ENCODE peak calls at places on chromosomes 11 and 22, in four cellular contexts. One of them, this sample, is unnamed.

GRCh38 chr11:130705670-130706421 is 210.4 kb downstream of the SNX19 start:
- DNase-seq in A549: no peak
- DNase-seq in esophagus squamous epithelium: no peak
- DNase-seq in breast epithelium: no peak
- DNase-seq in this sample: no peak

GRCh38 chr11:57417056-57417455 is 9.9 kb downstream of the SLC43A3 start:
- DNase-seq in A549: no peak
- DNase-seq in esophagus squamous epithelium: no peak
- DNase-seq in breast epithelium: no peak
- DNase-seq in this sample: peak; percentile 41

GRCh38 chr11:63945482-63946163 is 6.8 kb downstream of the NAA40 start:
- DNase-seq in A549: peak; percentile 75
- DNase-seq in esophagus squamous epithelium: no peak
- DNase-seq in breast epithelium: peak; percentile 93
- DNase-seq in this sample: peak; percentile 78

GRCh38 chr11:73388241-73389133 is 12.3 kb downstream of the RELT start:
- DNase-seq in A549: no peak
- DNase-seq in esophagus squamous epithelium: no peak
- DNase-seq in breast epithelium: no peak
- DNase-seq in this sample: no peak

GRCh38 chr22:38317237-38317994 is at the start of gene CSNK1E:
- DNase-seq in A549: peak; percentile 44
- DNase-seq in esophagus squamous epithelium: no peak
- DNase-seq in breast epithelium: peak; percentile 67
- DNase-seq in this sample: peak; percentile 83

GRCh38 chr11:65058419-65059054 is at the start of gene NAALADL1:
- DNase-seq in A549: no peak
- DNase-seq in esophagus squamous epithelium: no peak
- DNase-seq in breast epithelium: no peak
- DNase-seq in this sample: no peak

GRCh38 chr11:111019449-111019848 is 226.1 kb upstream of the POU2AF2 start:
- DNase-seq in A549: no peak
- DNase-seq in esophagus squamous epithelium: no peak
- DNase-seq in breast epithelium: no peak
- DNase-seq in this sample: no peak

GRCh38 chr22:46972901-46973831 is 210.7 kb downstream of the TBC1D22A start:
- DNase-seq in A549: no peak
- DNase-seq in esophagus squamous epithelium: no peak
- DNase-seq in breast epithelium: no peak
- DNase-seq in this sample: no peak

GRCh38 chr11:31818874-31819331 is 7.8 kb upstream of the PAX6 start:
- DNase-seq in A549: no peak
- DNase-seq in esophagus squamous epithelium: no peak
- DNase-seq in breast epithelium: no peak
- DNase-seq in this sample: no peak

GRCh38 chr22:42179616-42180015 is 49.0 kb upstream of the CYP2D6 start:
- DNase-seq in A549: no peak
- DNase-seq in esophagus squamous epithelium: no peak
- DNase-seq in breast epithelium: no peak
- DNase-seq in this sample: no peak

GRCh38 chr11:10612217-10612862 is 43.9 kb upstream of the LYVE1 start:
- DNase-seq in A549: no peak
- DNase-seq in esophagus squamous epithelium: no peak
- DNase-seq in breast epithelium: no peak
- DNase-seq in this sample: no peak

GRCh38 chr11:88801484-88802123 is 264.2 kb downstream of the GRM5 start:
- DNase-seq in A549: no peak
- DNase-seq in esophagus squamous epithelium: no peak
- DNase-seq in breast epithelium: no peak
- DNase-seq in this sample: no peak

GRCh38 chr11:134606251-134606650 is 194.2 kb upstream of the B3GAT1 start:
- DNase-seq in A549: no peak
- DNase-seq in esophagus squamous epithelium: no peak
- DNase-seq in breast epithelium: no peak
- DNase-seq in this sample: no peak

GRCh38 chr22:48800886-48801607 is 1026.6 kb downstream of the BRD1 start:
- DNase-seq in A549: no peak
- DNase-seq in esophagus squamous epithelium: no peak
- DNase-seq in breast epithelium: no peak
- DNase-seq in this sample: no peak

GRCh38 chr11:119677840-119678239 is 51.2 kb downstream of the NECTIN1 start:
- DNase-seq in A549: no peak
- DNase-seq in esophagus squamous epithelium: no peak
- DNase-seq in breast epithelium: no peak
- DNase-seq in this sample: no peak

GRCh38 chr11:97078443-97078842 is 688.6 kb downstream of the JRKL start:
- DNase-seq in A549: no peak
- DNase-seq in esophagus squamous epithelium: no peak
- DNase-seq in breast epithelium: no peak
- DNase-seq in this sample: no peak

GRCh38 chr11:73342633-73343032 is 33.6 kb upstream of the RELT start:
- DNase-seq in A549: no peak
- DNase-seq in esophagus squamous epithelium: no peak
- DNase-seq in breast epithelium: no peak
- DNase-seq in this sample: no peak

GRCh38 chr11:44893250-44894216 is 57.1 kb downstream of the TP53I11 start:
- DNase-seq in A549: no peak
- DNase-seq in esophagus squamous epithelium: no peak
- DNase-seq in breast epithelium: no peak
- DNase-seq in this sample: peak; percentile 46

GRCh38 chr11:86101493-86101892 is 32.6 kb upstream of the PICALM start:
- DNase-seq in A549: peak; percentile 33
- DNase-seq in esophagus squamous epithelium: no peak
- DNase-seq in breast epithelium: no peak
- DNase-seq in this sample: no peak

GRCh38 chr22:27885977-27886842 is 32.8 kb downstream of the PITPNB start:
- DNase-seq in A549: peak; percentile 10
- DNase-seq in esophagus squamous epithelium: no peak
- DNase-seq in breast epithelium: no peak
- DNase-seq in this sample: no peak

GRCh38 chr22:45757068-45757467 is 85.4 kb downstream of the ATXN10 start:
- DNase-seq in A549: no peak
- DNase-seq in esophagus squamous epithelium: no peak
- DNase-seq in breast epithelium: no peak
- DNase-seq in this sample: no peak

GRCh38 chr22:45008853-45009751 is 703 bp downstream of the PHF21B start:
- DNase-seq in A549: peak; percentile 31
- DNase-seq in esophagus squamous epithelium: no peak
- DNase-seq in breast epithelium: no peak
- DNase-seq in this sample: no peak

GRCh38 chr11:32312865-32313403 is 122.4 kb downstream of the WT1 start:
- DNase-seq in A549: peak; percentile 88
- DNase-seq in esophagus squamous epithelium: no peak
- DNase-seq in breast epithelium: no peak
- DNase-seq in this sample: peak; percentile 54

GRCh38 chr11:99522467-99523173 is 501.9 kb downstream of the CNTN5 start:
- DNase-seq in A549: no peak
- DNase-seq in esophagus squamous epithelium: no peak
- DNase-seq in breast epithelium: no peak
- DNase-seq in this sample: no peak

GRCh38 chr22:37973271-37974170 is 10.8 kb downstream of the SOX10 start:
- DNase-seq in A549: no peak
- DNase-seq in esophagus squamous epithelium: no peak
- DNase-seq in breast epithelium: no peak
- DNase-seq in this sample: no peak

GRCh38 chr22:23519442-23520177 is 60.5 kb downstream of the IGLL1 start:
- DNase-seq in A549: no peak
- DNase-seq in esophagus squamous epithelium: no peak
- DNase-seq in breast epithelium: no peak
- DNase-seq in this sample: no peak

GRCh38 chr11:126101241-126101929 is 38.7 kb upstream of the CDON start:
- DNase-seq in A549: no peak
- DNase-seq in esophagus squamous epithelium: no peak
- DNase-seq in breast epithelium: no peak
- DNase-seq in this sample: no peak

DNA sequence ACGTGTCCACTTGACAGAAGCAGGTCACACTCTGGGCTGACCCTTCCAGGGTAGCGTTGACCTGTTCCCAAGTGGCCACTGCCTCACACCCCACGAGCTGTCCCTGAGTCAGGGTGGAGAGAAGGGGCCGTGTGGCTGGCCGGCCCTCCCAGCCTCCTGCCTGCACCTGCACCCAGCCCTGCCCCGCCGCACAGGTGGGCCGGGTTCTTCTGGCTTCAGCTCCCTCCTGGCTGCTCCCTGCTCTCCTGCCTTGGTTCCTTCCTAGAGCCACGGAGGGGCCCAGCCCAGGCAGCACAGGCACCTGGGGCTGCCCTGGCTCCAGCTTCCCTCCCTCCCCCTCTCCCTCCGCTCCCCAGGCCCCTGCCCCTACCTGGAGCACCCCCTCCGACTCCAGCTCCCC is 42.3 kb downstream of the MOB2 start:
- DNase-seq in A549: no peak
- DNase-seq in esophagus squamous epithelium: no peak
- DNase-seq in breast epithelium: no peak
- DNase-seq in this sample: no peak
- H3K27ac ChIP-seq in A549: no peak overlapping the region
- H3K27ac ChIP-seq in esophagus squamous epithelium: no peak overlapping the region
- H3K27ac ChIP-seq in breast epithelium: no peak overlapping the region
- H3K27ac ChIP-seq in this sample: no peak overlapping the region

GRCh38 chr22:19524170-19525115 is at the start of gene CLDN5:
- DNase-seq in A549: no peak
- DNase-seq in esophagus squamous epithelium: no peak
- DNase-seq in breast epithelium: no peak
- DNase-seq in this sample: peak; percentile 58
- TF ChIP-seq POLR2A in A549: no peak
- TF ChIP-seq POLR2A in esophagus squamous epithelium: peak; percentile 77
- TF ChIP-seq POLR2A in breast epithelium: no peak
- TF ChIP-seq POLR2A in this sample: peak; percentile 45

DNA sequence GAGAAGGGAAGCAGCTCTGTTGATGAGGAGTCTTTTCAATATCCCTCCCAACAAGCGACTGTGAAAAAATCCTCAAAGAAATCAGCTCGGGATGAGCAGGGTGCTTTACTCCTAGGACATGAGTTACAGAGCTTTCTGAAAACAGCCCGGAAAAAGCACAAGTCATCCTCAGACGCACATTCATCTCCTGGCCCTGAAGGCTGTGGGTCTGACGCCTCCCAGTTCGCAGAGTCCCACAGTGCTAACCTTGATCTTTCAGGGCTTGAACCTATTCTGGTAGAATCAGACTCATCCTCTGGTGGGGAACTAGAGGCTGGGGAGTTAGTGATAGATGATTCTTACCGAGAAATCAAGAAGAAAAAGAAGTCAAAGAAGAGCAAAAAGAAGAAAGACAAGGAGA is 7.7 kb downstream of the HMGXB4 start:
- DNase-seq in A549: no peak
- DNase-seq in esophagus squamous epithelium: no peak
- DNase-seq in breast epithelium: no peak
- DNase-seq in this sample: no peak
- H3K27ac ChIP-seq in A549: no peak overlapping the region
- H3K27ac ChIP-seq in esophagus squamous epithelium: no peak overlapping the region
- H3K27ac ChIP-seq in breast epithelium: no peak overlapping the region
- H3K27ac ChIP-seq in this sample: no peak overlapping the region

DNA sequence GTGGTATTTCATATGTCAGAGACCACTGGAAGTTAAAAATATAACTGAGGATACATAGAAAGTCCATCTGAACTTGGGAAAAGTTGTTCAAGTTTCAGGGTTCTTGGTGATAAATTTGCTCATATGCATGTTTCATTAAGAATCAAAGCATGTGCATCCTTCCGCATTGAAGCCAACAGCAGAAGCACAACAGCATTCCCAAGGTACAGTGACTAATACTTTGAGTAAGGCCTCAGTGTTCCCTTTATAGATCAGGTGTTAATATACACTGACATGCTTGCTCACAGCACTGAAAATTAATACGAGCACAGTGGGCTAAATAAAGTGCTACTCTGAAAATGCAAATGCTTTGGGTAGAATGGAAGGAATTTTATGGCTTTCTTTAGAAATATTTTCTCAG is 691.1 kb downstream of the METTL15 start:
- DNase-seq in A549: no peak
- DNase-seq in esophagus squamous epithelium: no peak
- DNase-seq in breast epithelium: no peak
- DNase-seq in this sample: no peak
- TF ChIP-seq POLR2A in A549: no peak
- TF ChIP-seq POLR2A in esophagus squamous epithelium: no peak
- TF ChIP-seq POLR2A in breast epithelium: no peak
- TF ChIP-seq POLR2A in this sample: no peak

GRCh38 chr11:87338046-87338639 is 300.4 kb downstream of the TMEM135 start:
- DNase-seq in A549: no peak
- DNase-seq in esophagus squamous epithelium: no peak
- DNase-seq in breast epithelium: no peak
- DNase-seq in this sample: no peak
- H3K27ac ChIP-seq in A549: no peak overlapping the region
- H3K27ac ChIP-seq in esophagus squamous epithelium: no peak overlapping the region
- H3K27ac ChIP-seq in breast epithelium: no peak overlapping the region
- H3K27ac ChIP-seq in this sample: no peak overlapping the region

This sample was measured in uterus.